ENCODE peak calls at places on chromosomes 2 and 18, in ten cellular contexts. W is spleen; U is CD4-positive, CD25-positive, alpha-beta regulatory T cell; H is H9; I is A549; J is cardiac muscle cell; P is CD4-positive, alpha-beta T cell; V is Panc1; K is neural progenitor cell; X is substantia nigra. D is an unnamed sample.

GRCh38 chr18:22044474-22045220 is 124.7 kb upstream of the GATA6 start:
- DNase-seq in U (no peak), V (no peak), K (no peak), P (no peak), W (no peak), J (no peak), X (no peak), H (no peak), I (no peak), D (no peak)

GRCh38 chr2:165450141-165450540 is 19.4 kb upstream of the CSRNP3 start:
- DNase-seq in H (no peak), U (no peak), K (no peak), P (no peak), X (no peak), I (no peak), W (no peak), V (no peak), J (peak; percentile 23), D (no peak)

GRCh38 chr2:12701786-12702660 is 14.7 kb upstream of the TRIB2 start:
- DNase-seq in J (no peak), H (no peak), U (no peak), I (no peak), V (no peak), X (no peak), K (no peak), P (no peak), W (no peak), D (no peak)

GRCh38 chr2:38432827-38433606 is 55.9 kb upstream of the ATL2 start:
- DNase-seq in X (no peak), V (no peak), I (no peak), W (no peak), J (no peak), U (no peak), H (no peak), P (no peak), K (no peak), D (no peak)

GRCh38 chr2:223522796-223523195 is 79.4 kb downstream of the SCG2 start:
- DNase-seq in P (no peak), W (no peak), I (no peak), U (no peak), X (no peak), K (no peak), H (no peak), J (no peak), V (no peak), D (no peak)

GRCh38 chr18:46759885-46760284 is 3.0 kb upstream of the ST8SIA5 start:
- DNase-seq in J (no peak), W (no peak), X (no peak), P (no peak), I (no peak), U (no peak), K (no peak), V (no peak), H (no peak), D (no peak)

GRCh38 chr2:215367647-215368492 is 56.0 kb downstream of the ATIC start:
- DNase-seq in I (no peak), P (no peak), H (no peak), K (no peak), J (peak; percentile 72), X (no peak), W (no peak), V (no peak), U (no peak), D (no peak)

GRCh38 chr18:78856569-78857200 is 122.9 kb upstream of the SALL3 start:
- DNase-seq in X (no peak), P (no peak), H (no peak), J (no peak), U (no peak), W (no peak), I (no peak), K (no peak), V (no peak), D (no peak)

GRCh38 chr2:200728630-200729029 is 83.1 kb upstream of the BZW1 start:
- DNase-seq in V (no peak), H (no peak), P (no peak), U (no peak), X (no peak), W (no peak), I (peak; percentile 19), K (no peak), J (peak; percentile 96), D (no peak)

GRCh38 chr18:1018211-1018651 is 113.6 kb downstream of the ADCYAP1 start:
- DNase-seq in X (no peak), W (no peak), J (peak; percentile 83), I (no peak), P (no peak), U (no peak), K (peak; percentile 67), V (no peak), H (no peak), D (no peak)

GRCh38 chr2:98704499-98705332 is 26.2 kb downstream of the MGAT4A start:
- DNase-seq in P (no peak), X (no peak), V (no peak), J (no peak), K (no peak), I (no peak), H (no peak), U (no peak), W (no peak), D (no peak)

GRCh38 chr18:5106730-5107129 is 90.3 kb downstream of the AKAIN1 start:
- DNase-seq in P (no peak), J (no peak), I (peak; percentile 0), W (no peak), K (peak; percentile 12), V (no peak), H (no peak), X (no peak), U (no peak), D (no peak)

GRCh38 chr2:163771596-163771995 is 35.8 kb upstream of the FIGN start:
- DNase-seq in K (no peak), V (no peak), U (no peak), X (no peak), W (no peak), J (no peak), H (no peak), P (no peak), I (peak; percentile 52), D (no peak)

GRCh38 chr2:155427470-155427869 is 729.0 kb downstream of the KCNJ3 start:
- DNase-seq in X (no peak), V (no peak), I (no peak), J (no peak), H (no peak), K (no peak), P (no peak), U (no peak), W (no peak), D (no peak)

GRCh38 chr2:196233033-196233807 is 61.8 kb upstream of the STK17B start:
- DNase-seq in K (no peak), U (no peak), W (no peak), H (no peak), V (no peak), P (no peak), I (peak; percentile 49), X (no peak), J (peak; percentile 62), D (no peak)
- H3K27ac ChIP-seq in K (no peak overlapping the region), U (peak overlapping the region; percentile 75), W (peak overlapping the region; percentile 83), H (no peak overlapping the region), V (no peak overlapping the region), P (peak overlapping the region; percentile 63), I (peak overlapping the region; percentile 49), X (no peak overlapping the region), J (no peak overlapping the region), D (no peak overlapping the region)

DNA sequence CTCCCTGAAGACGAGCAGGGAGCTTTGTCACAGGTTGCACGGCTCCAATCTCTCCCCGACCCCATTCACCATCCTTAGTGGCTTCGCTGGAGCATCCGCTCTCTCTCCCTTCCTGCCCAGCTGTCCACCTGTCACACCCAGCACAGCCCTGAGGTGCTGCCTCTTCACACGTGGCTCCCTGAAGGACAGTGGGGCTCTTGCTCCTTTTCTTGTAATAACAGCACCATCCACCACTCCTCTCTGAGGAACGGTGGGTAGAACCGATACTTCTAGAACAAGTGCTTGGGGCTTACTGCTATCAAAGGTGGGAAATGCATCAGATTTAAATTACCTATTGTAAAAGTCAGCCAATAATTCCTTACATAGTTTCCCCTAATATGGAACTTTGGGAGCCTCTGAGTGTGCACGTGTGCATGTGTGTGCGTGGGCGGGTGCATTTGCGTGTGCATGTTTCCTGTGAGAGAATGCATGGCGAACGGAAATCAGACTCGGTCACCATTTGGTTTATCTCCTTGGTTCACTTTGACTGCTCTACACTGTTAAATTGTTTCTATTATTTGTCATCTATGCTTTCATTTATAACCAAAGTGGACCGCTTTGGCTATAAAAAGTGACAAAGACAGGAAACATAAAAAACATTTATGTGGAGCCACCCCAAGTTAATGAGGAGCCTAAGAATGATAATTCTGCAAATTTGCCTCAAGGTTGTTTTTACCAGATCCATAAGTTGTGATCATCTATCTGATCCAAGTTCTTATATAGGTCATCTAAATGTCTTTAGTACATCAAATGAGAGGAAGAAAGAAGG is 39.1 kb downstream of the KLHL29 start:
- DNase-seq in P (no peak), W (peak; percentile 42), X (no peak), V (no peak), I (no peak), H (peak; percentile 2), J (no peak), U (no peak), K (no peak), D (no peak)
- H3K27ac ChIP-seq in P (no peak overlapping the region), W (no peak overlapping the region), X (no peak overlapping the region), V (no peak overlapping the region), I (no peak overlapping the region), H (no peak overlapping the region), J (no peak overlapping the region), U (no peak overlapping the region), K (no peak overlapping the region), D (no peak overlapping the region)

GRCh38 chr18:56235773-56236115 is 402.6 kb downstream of the TXNL1 start:
- DNase-seq in V (no peak), U (no peak), I (no peak), P (no peak), X (no peak), J (no peak), K (peak; percentile 62), W (no peak), H (no peak), D (no peak)
- H3K27ac ChIP-seq in V (no peak overlapping the region), U (no peak overlapping the region), I (no peak overlapping the region), P (no peak overlapping the region), X (no peak overlapping the region), J (no peak overlapping the region), K (peak overlapping the region; percentile 74), W (peak overlapping the region; percentile 66), H (no peak overlapping the region), D (no peak overlapping the region)

GRCh38 chr2:10036095-10036879 is 7.1 kb upstream of the KLF11 start:
- DNase-seq in I (peak; percentile 84), H (no peak), J (peak; percentile 77), X (peak; percentile 69), V (peak; percentile 17), K (peak; percentile 42), W (no peak), P (peak; percentile 20), U (no peak), D (peak; percentile 74)

GRCh38 chr2:10038716-10039115 is 4.6 kb upstream of the KLF11 start:
- DNase-seq in P (no peak), U (no peak), I (no peak), X (no peak), V (no peak), K (no peak), H (no peak), J (no peak), W (no peak), D (no peak)

GRCh38 chr2:10035633-10036032 is 7.7 kb upstream of the KLF11 start:
- DNase-seq in K (no peak), V (no peak), J (no peak), P (no peak), W (no peak), H (no peak), X (no peak), U (no peak), I (no peak), D (no peak)

GRCh38 chr2:10039658-10040410 is 3.5 kb upstream of the KLF11 start:
- DNase-seq in K (no peak), V (no peak), H (no peak), W (no peak), X (no peak), P (no peak), J (no peak), I (no peak), U (no peak), D (no peak)

GRCh38 chr2:10038123-10038522 is 5.2 kb upstream of the KLF11 start:
- DNase-seq in H (no peak), U (no peak), J (no peak), W (no peak), V (no peak), P (no peak), I (no peak), K (no peak), X (no peak), D (no peak)
- H3K27ac ChIP-seq in H (no peak overlapping the region), U (no peak overlapping the region), J (no peak overlapping the region), W (peak overlapping the region; percentile 9), V (peak overlapping the region; percentile 44), P (no peak overlapping the region), I (no peak overlapping the region), K (no peak overlapping the region), X (no peak overlapping the region), D (no peak overlapping the region)

D was measured in caudate nucleus.